ENCODE peak calls at places on chromosome 18, in ten cellular contexts. T, S, B, I, H, Y, O, N, U and F are unnamed samples.

GRCh38 chr18:7417742-7418141 is 149.4 kb upstream of the PTPRM start:
- DNase-seq in B (no peak), Y (no peak), I (no peak), S (no peak), T (no peak), U (peak), N (no peak), H (no peak), O (no peak), F (no peak)

GRCh38 chr18:34128436-34128835 is 96.3 kb downstream of the NOL4 start:
- DNase-seq in O (no peak), B (no peak), I (no peak), U (no peak), Y (no peak), S (no peak), N (no peak), T (no peak), H (no peak), F (no peak)

GRCh38 chr18:78724214-78724834 is 255.3 kb upstream of the SALL3 start:
- DNase-seq in N (no peak), U (no peak), T (no peak), Y (no peak), O (no peak), I (no peak), H (no peak), B (no peak), S (no peak), F (no peak)

GRCh38 chr18:36127866-36128845 is 984 bp downstream of the SLC39A6 start:
- DNase-seq in T (peak), B (no peak), I (no peak), H (peak), N (no peak), O (peak), S (no peak), U (no peak), Y (no peak), F (no peak)

GRCh38 chr18:78780719-78781600 is 198.7 kb upstream of the SALL3 start:
- DNase-seq in Y (no peak), S (no peak), U (no peak), H (no peak), O (no peak), B (no peak), N (no peak), T (no peak), I (no peak), F (no peak)

GRCh38 chr18:22551536-22552151 is 133.9 kb upstream of the CTAGE1 start:
- DNase-seq in Y (no peak), S (no peak), I (peak), B (no peak), H (peak), T (no peak), N (no peak), O (no peak), U (peak), F (peak)

GRCh38 chr18:45221363-45221762 is 393.9 kb upstream of the SLC14A2 start:
- DNase-seq in B (no peak), I (peak), H (peak), T (no peak), Y (no peak), S (no peak), O (no peak), N (no peak), U (peak), F (no peak)

GRCh38 chr18:63082661-63083531 is 236.7 kb downstream of the BCL2 start:
- DNase-seq in B (no peak), I (no peak), U (no peak), H (no peak), T (no peak), O (no peak), Y (no peak), S (no peak), N (no peak), F (no peak)

GRCh38 chr18:13463526-13463925 is 245.0 kb downstream of the LDLRAD4 start:
- DNase-seq in U (no peak), T (no peak), N (no peak), Y (no peak), B (no peak), S (no peak), I (no peak), O (no peak), H (no peak), F (no peak)

GRCh38 chr18:231563-231962 is 36.3 kb downstream of the THOC1 start:
- DNase-seq in I (no peak), N (no peak), S (no peak), O (no peak), Y (no peak), B (no peak), U (no peak), T (no peak), H (no peak), F (no peak)

GRCh38 chr18:24868760-24869237 is 408.4 kb downstream of the HRH4 start:
- DNase-seq in T (peak), H (peak), B (no peak), I (peak), S (no peak), N (no peak), O (no peak), Y (no peak), U (no peak), F (no peak)

GRCh38 chr18:69889009-69889408 is 58.7 kb downstream of the CD226 start:
- DNase-seq in O (no peak), B (no peak), H (no peak), S (no peak), I (peak), T (no peak), N (no peak), Y (no peak), U (no peak), F (no peak)

GRCh38 chr18:54679318-54680149 is 88.5 kb downstream of the DYNAP start:
- DNase-seq in H (peak), T (peak), O (peak), N (peak), I (peak), Y (no peak), S (no peak), U (peak), B (no peak), F (no peak)

GRCh38 chr18:22493255-22493654 is 75.5 kb upstream of the CTAGE1 start:
- DNase-seq in U (no peak), H (no peak), N (no peak), Y (no peak), O (no peak), B (no peak), S (no peak), T (no peak), I (no peak), F (no peak)

GRCh38 chr18:354456-354855 is 86.6 kb upstream of the THOC1 start:
- DNase-seq in O (no peak), S (no peak), N (no peak), T (no peak), B (no peak), I (no peak), U (no peak), Y (no peak), H (no peak), F (no peak)

GRCh38 chr18:49890041-49890440 is 76.7 kb upstream of the ACAA2 start:
- DNase-seq in U (no peak), T (peak), B (no peak), O (no peak), Y (no peak), S (no peak), N (peak), I (no peak), H (no peak), F (no peak)

GRCh38 chr18:350953-351572 is 83.2 kb upstream of the THOC1 start:
- DNase-seq in O (no peak), U (no peak), T (no peak), I (no peak), H (no peak), S (no peak), Y (no peak), B (no peak), N (no peak), F (no peak)

GRCh38 chr18:52310651-52311050 is 29.3 kb upstream of the DCC start:
- DNase-seq in O (no peak), Y (no peak), T (no peak), U (no peak), B (no peak), S (no peak), I (no peak), N (no peak), H (no peak), F (no peak)

GRCh38 chr18:79964330-79965118 is at the start of gene HSBP1L1:
- DNase-seq in S (peak), B (peak), O (peak), U (no peak), I (no peak), H (peak), N (no peak), T (peak), Y (peak), F (no peak)

GRCh38 chr18:9103488-9103887 is 989 bp downstream of the NDUFV2 start:
- DNase-seq in T (peak), H (no peak), I (no peak), N (peak), B (no peak), S (no peak), O (no peak), U (no peak), Y (no peak), F (no peak)

GRCh38 chr18:42706029-42706608 is 409.4 kb downstream of the RIT2 start:
- DNase-seq in Y (no peak), T (peak), N (peak), B (no peak), O (no peak), U (no peak), H (no peak), S (no peak), I (no peak), F (no peak)

GRCh38 chr18:31943895-31944816 is 1.2 kb upstream of the TRAPPC8 start:
- DNase-seq in T (peak), I (no peak), Y (no peak), O (no peak), S (no peak), U (no peak), N (no peak), H (no peak), B (no peak), F (no peak)

GRCh38 chr18:45109271-45109670 is 428.6 kb downstream of the SETBP1 start:
- DNase-seq in B (no peak), T (no peak), N (no peak), Y (no peak), S (no peak), O (no peak), H (no peak), U (no peak), I (no peak), F (no peak)